ENCODE peak calls at places on chromosomes 5 and 9, in five cellular contexts. A is Panc1; C is CD8-positive, alpha-beta T cell; H is coronary artery; D is fibroblast of lung. N is an unnamed sample.

GRCh38 chr9:27162045-27162444 is 53.0 kb downstream of the TEK start:
- DNase-seq in A (no peak), C (no peak), H (no peak), D (peak), N (peak)

GRCh38 chr5:131899686-131900085 is 45.8 kb downstream of the MEIKIN start:
- DNase-seq in A (no peak), C (no peak), H (no peak), D (peak), N (peak)

GRCh38 chr5:96823900-96824351 is 16.2 kb upstream of the ERAP1 start:
- DNase-seq in A (no peak), C (no peak), H (no peak), D (peak), N (peak)

GRCh38 chr5:116271432-116271831 is 186.6 kb downstream of the COMMD10 start:
- DNase-seq in A (no peak), C (no peak), H (no peak), D (peak), N (peak)

GRCh38 chr5:128378196-128378595 is 159.8 kb downstream of the FBN2 start:
- DNase-seq in A (no peak), C (no peak), H (no peak), D (no peak), N (no peak)

GRCh38 chr9:680106-680505 is 161.4 kb upstream of the DMRT1 start:
- DNase-seq in A (no peak), C (no peak), H (no peak), D (no peak), N (no peak)

GRCh38 chr9:72354704-72355103 is 10.3 kb downstream of the ZFAND5 start:
- DNase-seq in A (no peak), C (no peak), H (no peak), D (no peak), N (no peak)

GRCh38 chr9:127311239-127311741 is 46.7 kb downstream of the GARNL3 start:
- DNase-seq in A (peak), C (peak), H (peak), D (peak), N (peak)

GRCh38 chr5:38845555-38846378 is at the start of gene OSMR:
- DNase-seq in A (peak), C (no peak), H (peak), D (peak), N (peak)
- TF ChIP-seq CTCF in A (no peak), C (no peak), H (no peak), D (no peak), N (no peak)

GRCh38 chr9:90508940-90509339 is 133.7 kb downstream of the DIRAS2 start:
- DNase-seq in A (no peak), C (no peak), H (no peak), D (no peak), N (no peak)

GRCh38 chr9:90504486-90504885 is 138.1 kb downstream of the DIRAS2 start:
- DNase-seq in A (no peak), C (no peak), H (no peak), D (no peak), N (no peak)

GRCh38 chr9:90502134-90502533 is 140.5 kb downstream of the DIRAS2 start:
- DNase-seq in A (no peak), C (no peak), H (no peak), D (no peak), N (no peak)

GRCh38 chr9:90499741-90500140 is 142.9 kb downstream of the DIRAS2 start:
- DNase-seq in A (no peak), C (no peak), H (no peak), D (no peak), N (no peak)

DNA sequence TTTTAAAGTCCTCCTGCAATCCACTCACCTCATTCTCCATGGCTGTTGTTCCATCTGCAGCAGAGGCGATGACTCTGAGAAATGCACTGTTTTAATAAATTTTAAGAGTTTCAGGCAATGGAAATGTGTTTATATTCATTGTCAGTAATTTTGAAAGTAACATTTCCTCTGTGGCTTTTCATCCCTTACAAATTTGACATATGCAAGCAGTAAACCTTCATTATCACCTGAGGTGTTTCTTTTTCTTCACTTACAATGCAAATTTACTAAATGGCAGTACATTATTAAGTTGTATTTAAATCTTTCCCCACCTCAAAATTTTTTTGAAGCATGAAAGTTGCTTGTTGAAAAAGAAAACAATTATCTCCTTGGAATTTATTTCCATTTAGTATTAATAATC is 136.9 kb downstream of the DIRAS2 start:
- DNase-seq in A (no peak), C (no peak), H (no peak), D (no peak), N (no peak)
- H3K4me3 ChIP-seq in A (no peak), C (no peak), H (no peak), D (no peak), N (no peak)

GRCh38 chr9:16032799-16033198 is 480.0 kb downstream of the CCDC171 start:
- DNase-seq in A (no peak), C (no peak), H (no peak), D (peak), N (peak)
- TF ChIP-seq CTCF in A (no peak), C (no peak), H (no peak), D (peak), N (peak)

GRCh38 chr9:75167281-75167680 is 79.0 kb downstream of the OSTF1 start:
- DNase-seq in A (no peak), C (no peak), H (no peak), D (no peak), N (no peak)
- H3K4me3 ChIP-seq in A (no peak), C (no peak), H (no peak), D (no peak), N (no peak)

GRCh38 chr9:111399772-111400563 is 69.9 kb upstream of the OR2K2 start:
- DNase-seq in A (peak), C (no peak), H (no peak), D (peak), N (peak)
- TF ChIP-seq CTCF in A (peak), C (no peak), H (no peak), D (peak), N (peak)

GRCh38 chr9:33473216-33473615 is 508 bp downstream of the NOL6 start:
- DNase-seq in A (no peak), C (no peak), H (peak), D (no peak), N (no peak)

GRCh38 chr9:33473643-33474352 is at the start of gene NOL6:
- DNase-seq in A (peak), C (peak), H (peak), D (peak), N (peak)

GRCh38 chr9:33469891-33470290 is 3.8 kb downstream of the NOL6 start:
- DNase-seq in A (no peak), C (no peak), H (no peak), D (no peak), N (no peak)

GRCh38 chr9:33471361-33471760 is 2.4 kb downstream of the NOL6 start:
- DNase-seq in A (no peak), C (no peak), H (no peak), D (no peak), N (no peak)

DNA sequence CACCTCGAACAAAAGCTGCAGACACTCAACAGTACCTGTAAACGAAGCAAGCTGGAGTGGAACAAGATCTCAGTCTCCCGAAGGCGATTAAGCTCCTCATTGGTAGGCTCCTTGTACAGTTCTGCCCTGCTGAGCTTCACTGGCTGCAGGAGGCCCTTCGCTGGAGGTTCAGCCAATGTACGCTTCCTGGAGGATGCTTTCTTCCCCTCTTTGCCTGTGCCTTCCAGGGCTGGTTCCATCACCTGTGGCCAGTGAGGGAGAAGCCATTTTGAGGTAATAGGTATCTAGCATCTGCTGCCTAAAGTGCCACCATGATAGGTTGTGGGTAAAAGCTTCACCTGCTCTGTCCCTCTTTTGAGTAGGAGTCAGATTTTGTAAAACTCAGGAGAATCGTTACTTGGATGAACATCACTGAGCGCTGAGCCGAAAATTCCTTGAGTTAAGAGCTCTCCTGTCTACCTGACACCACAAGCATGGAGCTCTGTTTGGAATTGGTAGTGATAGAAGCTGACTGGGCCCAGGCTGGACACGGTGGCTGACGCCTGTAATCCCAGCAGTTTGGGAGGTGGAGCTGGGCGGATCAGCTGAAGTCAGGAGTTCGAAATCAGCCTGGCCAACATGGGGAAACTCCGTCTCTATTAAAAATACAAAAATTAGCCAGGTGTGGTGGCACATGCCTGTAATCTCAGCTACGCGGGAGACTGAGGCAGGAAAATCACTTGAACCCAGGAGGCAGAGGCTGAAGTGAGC is 1.4 kb downstream of the NOL6 start:
- DNase-seq in A (no peak), C (no peak), H (peak), D (no peak), N (no peak)
- H3K4me3 ChIP-seq in A (peak), C (peak), H (peak), D (no peak), N (no peak)

GRCh38 chr9:12698986-12699385 is 5.8 kb downstream of the TYRP1 start:
- DNase-seq in A (no peak), C (no peak), H (no peak), D (no peak), N (peak)
- TF ChIP-seq CTCF in A (no peak), C (no peak), H (no peak), D (peak), N (peak)

N was measured in cardiac fibroblast.